ENCODE peak calls at places on chromosomes 5 and 9, in ten cellular contexts. One of them, this sample, is unnamed.

GRCh38 chr9:71504636-71505035 is 263.7 kb downstream of the CEMIP2 start:
- DNase-seq in PC-9: no peak
- DNase-seq in A673: no peak
- DNase-seq in astrocyte: no peak
- DNase-seq in aorta: no peak
- DNase-seq in CD8-positive, alpha-beta memory T cell: no peak
- DNase-seq in suprapubic skin: no peak
- DNase-seq in neural progenitor cell: no peak
- DNase-seq in left lung: no peak
- DNase-seq in body of pancreas: no peak
- DNase-seq in this sample: no peak

GRCh38 chr5:10031817-10032216 is 217.9 kb downstream of the ATPSCKMT start:
- DNase-seq in PC-9: no peak
- DNase-seq in A673: no peak
- DNase-seq in astrocyte: no peak
- DNase-seq in aorta: no peak
- DNase-seq in CD8-positive, alpha-beta memory T cell: no peak
- DNase-seq in suprapubic skin: no peak
- DNase-seq in neural progenitor cell: no peak
- DNase-seq in left lung: no peak
- DNase-seq in body of pancreas: no peak
- DNase-seq in this sample: no peak

GRCh38 chr9:105355810-105356209 is 92.0 kb upstream of the FSD1L start:
- DNase-seq in PC-9: no peak
- DNase-seq in A673: no peak
- DNase-seq in astrocyte: peak; percentile 59
- DNase-seq in aorta: no peak
- DNase-seq in CD8-positive, alpha-beta memory T cell: no peak
- DNase-seq in suprapubic skin: no peak
- DNase-seq in neural progenitor cell: no peak
- DNase-seq in left lung: no peak
- DNase-seq in body of pancreas: no peak
- DNase-seq in this sample: no peak

GRCh38 chr9:119963258-119963797 is 594.1 kb upstream of the BRINP1 start:
- DNase-seq in PC-9: no peak
- DNase-seq in A673: peak; percentile 36
- DNase-seq in astrocyte: peak; percentile 95
- DNase-seq in aorta: no peak
- DNase-seq in CD8-positive, alpha-beta memory T cell: no peak
- DNase-seq in suprapubic skin: no peak
- DNase-seq in neural progenitor cell: peak; percentile 66
- DNase-seq in left lung: no peak
- DNase-seq in body of pancreas: peak; percentile 43
- DNase-seq in this sample: no peak

GRCh38 chr9:88387035-88387732 is 1.1 kb upstream of the SPIN1 start:
- DNase-seq in PC-9: peak; percentile 59
- DNase-seq in A673: peak; percentile 70
- DNase-seq in astrocyte: peak; percentile 55
- DNase-seq in aorta: no peak
- DNase-seq in CD8-positive, alpha-beta memory T cell: peak; percentile 46
- DNase-seq in suprapubic skin: no peak
- DNase-seq in neural progenitor cell: peak; percentile 51
- DNase-seq in left lung: peak; percentile 78
- DNase-seq in body of pancreas: peak; percentile 66
- DNase-seq in this sample: no peak

GRCh38 chr9:82367016-82367415 is 378.4 kb downstream of the SPATA31D1 start:
- DNase-seq in PC-9: no peak
- DNase-seq in A673: peak; percentile 16
- DNase-seq in astrocyte: no peak
- DNase-seq in aorta: no peak
- DNase-seq in CD8-positive, alpha-beta memory T cell: no peak
- DNase-seq in suprapubic skin: no peak
- DNase-seq in neural progenitor cell: no peak
- DNase-seq in left lung: no peak
- DNase-seq in body of pancreas: no peak
- DNase-seq in this sample: no peak

GRCh38 chr9:72982161-72982799 is 29.4 kb upstream of the ALDH1A1 start:
- DNase-seq in PC-9: no peak
- DNase-seq in A673: no peak
- DNase-seq in astrocyte: no peak
- DNase-seq in aorta: no peak
- DNase-seq in CD8-positive, alpha-beta memory T cell: no peak
- DNase-seq in suprapubic skin: no peak
- DNase-seq in neural progenitor cell: no peak
- DNase-seq in left lung: no peak
- DNase-seq in body of pancreas: no peak
- DNase-seq in this sample: no peak

GRCh38 chr5:136132087-136132486 is 558 bp upstream of the SMAD5 start:
- DNase-seq in PC-9: no peak
- DNase-seq in A673: peak; percentile 35
- DNase-seq in astrocyte: no peak
- DNase-seq in aorta: peak; percentile 69
- DNase-seq in CD8-positive, alpha-beta memory T cell: no peak
- DNase-seq in suprapubic skin: no peak
- DNase-seq in neural progenitor cell: no peak
- DNase-seq in left lung: peak; percentile 51
- DNase-seq in body of pancreas: peak; percentile 18
- DNase-seq in this sample: peak; percentile 2

GRCh38 chr5:132777209-132778069 is at the start of gene SEPTIN8:
- DNase-seq in PC-9: no peak
- DNase-seq in A673: peak; percentile 43
- DNase-seq in astrocyte: no peak
- DNase-seq in aorta: peak; percentile 88
- DNase-seq in CD8-positive, alpha-beta memory T cell: peak; percentile 66
- DNase-seq in suprapubic skin: no peak
- DNase-seq in neural progenitor cell: peak; percentile 80
- DNase-seq in left lung: peak; percentile 84
- DNase-seq in body of pancreas: peak; percentile 64
- DNase-seq in this sample: no peak

GRCh38 chr5:158423623-158424200 is 564.8 kb upstream of the CLINT1 start:
- DNase-seq in PC-9: no peak
- DNase-seq in A673: no peak
- DNase-seq in astrocyte: peak; percentile 36
- DNase-seq in aorta: no peak
- DNase-seq in CD8-positive, alpha-beta memory T cell: no peak
- DNase-seq in suprapubic skin: no peak
- DNase-seq in neural progenitor cell: no peak
- DNase-seq in left lung: no peak
- DNase-seq in body of pancreas: no peak
- DNase-seq in this sample: no peak

GRCh38 chr5:177389368-177390169 is 5.3 kb downstream of the SLC34A1 start:
- DNase-seq in PC-9: peak; percentile 95
- DNase-seq in A673: no peak
- DNase-seq in astrocyte: peak; percentile 92
- DNase-seq in aorta: no peak
- DNase-seq in CD8-positive, alpha-beta memory T cell: peak; percentile 76
- DNase-seq in suprapubic skin: no peak
- DNase-seq in neural progenitor cell: no peak
- DNase-seq in left lung: no peak
- DNase-seq in body of pancreas: no peak
- DNase-seq in this sample: no peak

GRCh38 chr9:27308691-27309390 is 11.9 kb upstream of the EQTN start:
- DNase-seq in PC-9: no peak
- DNase-seq in A673: no peak
- DNase-seq in astrocyte: no peak
- DNase-seq in aorta: no peak
- DNase-seq in CD8-positive, alpha-beta memory T cell: no peak
- DNase-seq in suprapubic skin: no peak
- DNase-seq in neural progenitor cell: no peak
- DNase-seq in left lung: no peak
- DNase-seq in body of pancreas: no peak
- DNase-seq in this sample: no peak

GRCh38 chr5:42604171-42604711 is 152.4 kb upstream of the CCDC152 start:
- DNase-seq in PC-9: no peak
- DNase-seq in A673: no peak
- DNase-seq in astrocyte: no peak
- DNase-seq in aorta: no peak
- DNase-seq in CD8-positive, alpha-beta memory T cell: no peak
- DNase-seq in suprapubic skin: no peak
- DNase-seq in neural progenitor cell: no peak
- DNase-seq in left lung: no peak
- DNase-seq in body of pancreas: no peak
- DNase-seq in this sample: no peak

DNA sequence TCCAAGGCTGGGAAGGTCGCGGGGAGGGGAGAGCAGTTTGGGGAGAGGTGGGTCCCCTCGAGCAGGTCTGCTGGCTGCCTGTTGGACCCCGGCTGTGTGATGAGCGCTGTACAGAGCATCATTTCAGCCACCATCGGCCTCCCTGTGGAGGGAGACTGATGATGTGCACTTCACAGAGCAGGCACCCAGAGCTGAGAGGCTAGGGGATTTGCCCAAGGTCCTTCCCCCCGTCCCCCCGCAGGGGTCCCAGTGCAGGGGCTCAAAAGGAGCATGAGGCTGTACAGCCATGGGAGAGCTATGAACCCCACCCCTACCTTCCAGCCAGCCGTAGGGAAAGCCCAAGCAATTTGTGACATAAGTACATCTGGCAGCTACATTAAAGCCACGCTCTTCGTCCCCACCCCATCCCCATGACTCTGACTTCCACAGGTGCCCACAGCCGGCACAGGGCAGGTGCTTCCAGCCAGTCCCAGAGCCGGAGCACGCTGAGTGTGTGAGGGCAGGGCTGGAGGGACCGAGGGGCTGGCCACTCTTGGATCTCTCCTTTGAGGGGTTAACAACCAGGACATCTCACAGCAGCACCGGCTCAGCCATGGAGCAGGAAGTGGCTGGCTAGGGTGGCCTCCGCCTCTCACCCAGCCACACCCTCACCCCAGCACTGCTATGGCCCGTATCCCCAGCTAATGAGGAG is 2.3 kb upstream of the FAM78A start:
- DNase-seq in PC-9: peak; percentile 17
- DNase-seq in A673: no peak
- DNase-seq in astrocyte: no peak
- DNase-seq in aorta: no peak
- DNase-seq in CD8-positive, alpha-beta memory T cell: peak; percentile 58
- DNase-seq in suprapubic skin: no peak
- DNase-seq in neural progenitor cell: no peak
- DNase-seq in left lung: no peak
- DNase-seq in body of pancreas: no peak
- DNase-seq in this sample: no peak
- H3K27ac ChIP-seq in PC-9: no peak overlapping the region
- H3K27ac ChIP-seq in A673: no peak overlapping the region
- H3K27ac ChIP-seq in astrocyte: no peak overlapping the region
- H3K27ac ChIP-seq in aorta: no peak overlapping the region
- H3K27ac ChIP-seq in CD8-positive, alpha-beta memory T cell: peak overlapping the region; percentile 60
- H3K27ac ChIP-seq in suprapubic skin: no peak overlapping the region
- H3K27ac ChIP-seq in neural progenitor cell: no peak overlapping the region
- H3K27ac ChIP-seq in left lung: no peak overlapping the region
- H3K27ac ChIP-seq in body of pancreas: no peak overlapping the region
- H3K27ac ChIP-seq in this sample: no peak overlapping the region

GRCh38 chr5:33975846-33976245 is 8.6 kb downstream of the SLC45A2 start:
- DNase-seq in PC-9: no peak
- DNase-seq in A673: no peak
- DNase-seq in astrocyte: peak; percentile 18
- DNase-seq in aorta: no peak
- DNase-seq in CD8-positive, alpha-beta memory T cell: no peak
- DNase-seq in suprapubic skin: no peak
- DNase-seq in neural progenitor cell: peak; percentile 17
- DNase-seq in left lung: no peak
- DNase-seq in body of pancreas: no peak
- DNase-seq in this sample: no peak

GRCh38 chr5:33973271-33973670 is 11.2 kb downstream of the SLC45A2 start:
- DNase-seq in PC-9: no peak
- DNase-seq in A673: no peak
- DNase-seq in astrocyte: no peak
- DNase-seq in aorta: no peak
- DNase-seq in CD8-positive, alpha-beta memory T cell: no peak
- DNase-seq in suprapubic skin: no peak
- DNase-seq in neural progenitor cell: no peak
- DNase-seq in left lung: no peak
- DNase-seq in body of pancreas: no peak
- DNase-seq in this sample: no peak

GRCh38 chr5:33980030-33980429 is 4.5 kb downstream of the SLC45A2 start:
- DNase-seq in PC-9: no peak
- DNase-seq in A673: no peak
- DNase-seq in astrocyte: no peak
- DNase-seq in aorta: no peak
- DNase-seq in CD8-positive, alpha-beta memory T cell: no peak
- DNase-seq in suprapubic skin: no peak
- DNase-seq in neural progenitor cell: no peak
- DNase-seq in left lung: no peak
- DNase-seq in body of pancreas: no peak
- DNase-seq in this sample: no peak

GRCh38 chr5:33981408-33982171 is 2.9 kb downstream of the SLC45A2 start:
- DNase-seq in PC-9: peak; percentile 44
- DNase-seq in A673: no peak
- DNase-seq in astrocyte: peak; percentile 24
- DNase-seq in aorta: no peak
- DNase-seq in CD8-positive, alpha-beta memory T cell: no peak
- DNase-seq in suprapubic skin: no peak
- DNase-seq in neural progenitor cell: no peak
- DNase-seq in left lung: no peak
- DNase-seq in body of pancreas: no peak
- DNase-seq in this sample: no peak

GRCh38 chr5:33978307-33978706 is 6.2 kb downstream of the SLC45A2 start:
- DNase-seq in PC-9: no peak
- DNase-seq in A673: no peak
- DNase-seq in astrocyte: no peak
- DNase-seq in aorta: no peak
- DNase-seq in CD8-positive, alpha-beta memory T cell: no peak
- DNase-seq in suprapubic skin: no peak
- DNase-seq in neural progenitor cell: no peak
- DNase-seq in left lung: no peak
- DNase-seq in body of pancreas: no peak
- DNase-seq in this sample: no peak
- H3K4me3 ChIP-seq in PC-9: no peak overlapping the region
- H3K4me3 ChIP-seq in A673: no peak overlapping the region
- H3K4me3 ChIP-seq in astrocyte: no peak overlapping the region
- H3K4me3 ChIP-seq in aorta: no peak overlapping the region
- H3K4me3 ChIP-seq in CD8-positive, alpha-beta memory T cell: no peak overlapping the region
- H3K4me3 ChIP-seq in suprapubic skin: no peak overlapping the region
- H3K4me3 ChIP-seq in neural progenitor cell: no peak overlapping the region
- H3K4me3 ChIP-seq in left lung: no peak overlapping the region
- H3K4me3 ChIP-seq in body of pancreas: no peak overlapping the region
- H3K4me3 ChIP-seq in this sample: no peak overlapping the region

GRCh38 chr5:77186990-77187389 is 23.5 kb upstream of the PDE8B start:
- DNase-seq in PC-9: no peak
- DNase-seq in A673: no peak
- DNase-seq in astrocyte: no peak
- DNase-seq in aorta: no peak
- DNase-seq in CD8-positive, alpha-beta memory T cell: no peak
- DNase-seq in suprapubic skin: no peak
- DNase-seq in neural progenitor cell: no peak
- DNase-seq in left lung: no peak
- DNase-seq in body of pancreas: no peak
- DNase-seq in this sample: no peak
- H3K27ac ChIP-seq in PC-9: no peak overlapping the region
- H3K27ac ChIP-seq in A673: no peak overlapping the region
- H3K27ac ChIP-seq in astrocyte: no peak overlapping the region
- H3K27ac ChIP-seq in aorta: no peak overlapping the region
- H3K27ac ChIP-seq in CD8-positive, alpha-beta memory T cell: no peak overlapping the region
- H3K27ac ChIP-seq in suprapubic skin: no peak overlapping the region
- H3K27ac ChIP-seq in neural progenitor cell: no peak overlapping the region
- H3K27ac ChIP-seq in left lung: no peak overlapping the region
- H3K27ac ChIP-seq in body of pancreas: peak overlapping the region; percentile 62
- H3K27ac ChIP-seq in this sample: no peak overlapping the region

GRCh38 chr9:35745569-35745968 is 3.5 kb downstream of the GBA2 start:
- DNase-seq in PC-9: no peak
- DNase-seq in A673: no peak
- DNase-seq in astrocyte: no peak
- DNase-seq in aorta: no peak
- DNase-seq in CD8-positive, alpha-beta memory T cell: no peak
- DNase-seq in suprapubic skin: no peak
- DNase-seq in neural progenitor cell: no peak
- DNase-seq in left lung: no peak
- DNase-seq in body of pancreas: no peak
- DNase-seq in this sample: no peak
- H3K4me3 ChIP-seq in PC-9: peak overlapping the region; percentile 79
- H3K4me3 ChIP-seq in A673: peak overlapping the region; percentile 96
- H3K4me3 ChIP-seq in astrocyte: peak overlapping the region; percentile 1
- H3K4me3 ChIP-seq in aorta: no peak overlapping the region
- H3K4me3 ChIP-seq in CD8-positive, alpha-beta memory T cell: no peak overlapping the region
- H3K4me3 ChIP-seq in suprapubic skin: peak overlapping the region; percentile 83
- H3K4me3 ChIP-seq in neural progenitor cell: no peak overlapping the region
- H3K4me3 ChIP-seq in left lung: no peak overlapping the region
- H3K4me3 ChIP-seq in body of pancreas: no peak overlapping the region
- H3K4me3 ChIP-seq in this sample: peak overlapping the region; percentile 95

This sample was measured in Panc1.